ENCODE peak calls at places on chromosomes 4 and X, in eight cellular contexts. One of them, this sample, is unnamed.

GRCh38 chr4:2935762-2936743 is 27.2 kb downstream of the NOP14 start:
- DNase-seq in aorta: peak; percentile 67
- DNase-seq in left ventricle myocardium inferior: peak; percentile 13
- DNase-seq in IMR-90: no peak
- DNase-seq in transverse colon: no peak
- DNase-seq in neural progenitor cell: peak; percentile 75
- DNase-seq in ovary: peak; percentile 33
- DNase-seq in cardiac muscle cell: no peak
- DNase-seq in this sample: peak; percentile 52

GRCh38 chr4:147994076-147994475 is 262.2 kb downstream of the ARHGAP10 start:
- DNase-seq in aorta: no peak
- DNase-seq in left ventricle myocardium inferior: no peak
- DNase-seq in IMR-90: peak; percentile 47
- DNase-seq in transverse colon: no peak
- DNase-seq in neural progenitor cell: no peak
- DNase-seq in ovary: no peak
- DNase-seq in cardiac muscle cell: no peak
- DNase-seq in this sample: no peak

GRCh38 chr4:87009095-87009648 is 74.4 kb downstream of the AFF1 start:
- DNase-seq in aorta: no peak
- DNase-seq in left ventricle myocardium inferior: no peak
- DNase-seq in IMR-90: no peak
- DNase-seq in transverse colon: peak; percentile 44
- DNase-seq in neural progenitor cell: no peak
- DNase-seq in ovary: no peak
- DNase-seq in cardiac muscle cell: no peak
- DNase-seq in this sample: no peak

GRCh38 chrX:71366674-71367256 is 608 bp downstream of the TAF1 start:
- DNase-seq in aorta: peak; percentile 77
- DNase-seq in left ventricle myocardium inferior: peak; percentile 16
- DNase-seq in IMR-90: peak; percentile 16
- DNase-seq in transverse colon: peak; percentile 19
- DNase-seq in neural progenitor cell: peak; percentile 28
- DNase-seq in ovary: no peak
- DNase-seq in cardiac muscle cell: peak; percentile 13
- DNase-seq in this sample: peak; percentile 29

GRCh38 chr4:1171306-1172227 is 816 bp downstream of the SPON2 start:
- DNase-seq in aorta: peak; percentile 81
- DNase-seq in left ventricle myocardium inferior: no peak
- DNase-seq in IMR-90: no peak
- DNase-seq in transverse colon: peak; percentile 50
- DNase-seq in neural progenitor cell: peak; percentile 70
- DNase-seq in ovary: peak; percentile 72
- DNase-seq in cardiac muscle cell: peak; percentile 33
- DNase-seq in this sample: no peak

GRCh38 chrX:49840679-49841078 is 11.6 kb downstream of the PAGE4 start:
- DNase-seq in aorta: peak; percentile 77
- DNase-seq in left ventricle myocardium inferior: peak; percentile 36
- DNase-seq in IMR-90: peak; percentile 35
- DNase-seq in transverse colon: peak; percentile 27
- DNase-seq in neural progenitor cell: peak; percentile 84
- DNase-seq in ovary: peak; percentile 58
- DNase-seq in cardiac muscle cell: peak; percentile 88
- DNase-seq in this sample: peak; percentile 50

GRCh38 chr4:90002406-90003040 is 107.9 kb downstream of the MMRN1 start:
- DNase-seq in aorta: no peak
- DNase-seq in left ventricle myocardium inferior: no peak
- DNase-seq in IMR-90: no peak
- DNase-seq in transverse colon: no peak
- DNase-seq in neural progenitor cell: no peak
- DNase-seq in ovary: no peak
- DNase-seq in cardiac muscle cell: no peak
- DNase-seq in this sample: no peak

GRCh38 chr4:114857831-114858230 is 255.6 kb downstream of the NDST4 start:
- DNase-seq in aorta: no peak
- DNase-seq in left ventricle myocardium inferior: no peak
- DNase-seq in IMR-90: no peak
- DNase-seq in transverse colon: no peak
- DNase-seq in neural progenitor cell: no peak
- DNase-seq in ovary: no peak
- DNase-seq in cardiac muscle cell: no peak
- DNase-seq in this sample: no peak

GRCh38 chr4:165668694-165669093 is 204.3 kb upstream of the TLL1 start:
- DNase-seq in aorta: no peak
- DNase-seq in left ventricle myocardium inferior: no peak
- DNase-seq in IMR-90: no peak
- DNase-seq in transverse colon: no peak
- DNase-seq in neural progenitor cell: peak; percentile 46
- DNase-seq in ovary: no peak
- DNase-seq in cardiac muscle cell: no peak
- DNase-seq in this sample: no peak

GRCh38 chrX:71195959-71196727 is 26.9 kb upstream of the GJB1 start:
- DNase-seq in aorta: no peak
- DNase-seq in left ventricle myocardium inferior: no peak
- DNase-seq in IMR-90: no peak
- DNase-seq in transverse colon: no peak
- DNase-seq in neural progenitor cell: no peak
- DNase-seq in ovary: no peak
- DNase-seq in cardiac muscle cell: no peak
- DNase-seq in this sample: no peak

GRCh38 chr4:3368841-3369760 is 72.7 kb upstream of the HGFAC start:
- DNase-seq in aorta: no peak
- DNase-seq in left ventricle myocardium inferior: no peak
- DNase-seq in IMR-90: no peak
- DNase-seq in transverse colon: no peak
- DNase-seq in neural progenitor cell: peak; percentile 40
- DNase-seq in ovary: peak; percentile 51
- DNase-seq in cardiac muscle cell: no peak
- DNase-seq in this sample: no peak

GRCh38 chr4:188414441-188414840 is 275.2 kb downstream of the TRIML1 start:
- DNase-seq in aorta: no peak
- DNase-seq in left ventricle myocardium inferior: no peak
- DNase-seq in IMR-90: peak; percentile 34
- DNase-seq in transverse colon: no peak
- DNase-seq in neural progenitor cell: no peak
- DNase-seq in ovary: no peak
- DNase-seq in cardiac muscle cell: no peak
- DNase-seq in this sample: peak; percentile 10

DNA sequence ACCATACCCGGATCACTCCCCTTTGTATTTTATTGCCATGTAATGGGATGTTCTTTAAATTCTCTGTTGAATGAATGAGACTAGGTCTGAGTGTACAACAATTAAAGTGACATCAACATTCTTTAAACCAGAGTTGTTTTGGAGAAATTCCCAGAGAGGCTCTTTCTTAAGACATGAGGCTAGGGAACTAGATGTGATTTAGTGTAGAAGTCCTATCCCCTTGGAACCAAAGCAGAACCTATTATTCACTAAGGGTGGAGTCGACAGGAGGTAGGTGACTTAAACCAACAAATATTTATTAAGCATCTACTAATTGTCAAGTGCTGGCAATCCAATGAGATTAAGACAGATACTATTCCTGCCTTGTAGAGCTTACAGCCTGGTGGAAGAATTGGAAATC is 1.7 kb downstream of the EIF1AX start:
- DNase-seq in aorta: no peak
- DNase-seq in left ventricle myocardium inferior: no peak
- DNase-seq in IMR-90: peak; percentile 59
- DNase-seq in transverse colon: no peak
- DNase-seq in neural progenitor cell: no peak
- DNase-seq in ovary: no peak
- DNase-seq in cardiac muscle cell: no peak
- DNase-seq in this sample: no peak
- H3K4me3 ChIP-seq in aorta: no peak overlapping the region
- H3K4me3 ChIP-seq in left ventricle myocardium inferior: peak overlapping the region; percentile 81
- H3K4me3 ChIP-seq in IMR-90: peak overlapping the region; percentile 72
- H3K4me3 ChIP-seq in transverse colon: peak overlapping the region; percentile 85
- H3K4me3 ChIP-seq in neural progenitor cell: peak overlapping the region; percentile 91
- H3K4me3 ChIP-seq in ovary: peak overlapping the region; percentile 65
- H3K4me3 ChIP-seq in cardiac muscle cell: no peak overlapping the region
- H3K4me3 ChIP-seq in this sample: peak overlapping the region; percentile 88

DNA sequence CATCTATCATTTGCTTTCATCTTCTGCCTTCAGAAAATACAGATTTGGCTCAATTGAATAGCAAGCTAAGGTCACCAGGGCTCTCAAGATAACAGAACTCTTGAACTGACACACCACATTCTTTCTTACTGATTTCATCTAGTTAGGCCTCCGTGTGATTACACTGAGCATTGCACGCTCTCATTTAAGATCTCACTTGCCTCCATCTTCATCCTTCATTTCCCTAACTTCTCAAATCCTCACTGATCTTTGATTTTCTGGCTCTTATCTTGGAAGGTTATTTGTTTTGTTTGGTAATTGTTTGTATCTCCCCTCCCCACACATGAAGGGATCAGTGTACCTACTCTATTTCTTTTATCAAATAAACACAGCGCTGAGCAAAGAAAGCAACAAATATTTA is 47.7 kb downstream of the MANBA start:
- DNase-seq in aorta: no peak
- DNase-seq in left ventricle myocardium inferior: no peak
- DNase-seq in IMR-90: peak; percentile 78
- DNase-seq in transverse colon: no peak
- DNase-seq in neural progenitor cell: no peak
- DNase-seq in ovary: no peak
- DNase-seq in cardiac muscle cell: peak; percentile 51
- DNase-seq in this sample: no peak
- H3K36me3 ChIP-seq in aorta: no peaks in the 10 kb centered on the region
- H3K36me3 ChIP-seq in left ventricle myocardium inferior: peaks cover 10% of the 10 kb centered on the region
- H3K36me3 ChIP-seq in IMR-90: peaks cover 6% of the 10 kb centered on the region
- H3K36me3 ChIP-seq in transverse colon: no peaks in the 10 kb centered on the region
- H3K36me3 ChIP-seq in neural progenitor cell: no peaks in the 10 kb centered on the region
- H3K36me3 ChIP-seq in ovary: no peaks in the 10 kb centered on the region
- H3K36me3 ChIP-seq in cardiac muscle cell: peaks cover 4% of the 10 kb centered on the region
- H3K36me3 ChIP-seq in this sample: no peaks in the 10 kb centered on the region

GRCh38 chrX:134146493-134146892 is 90.5 kb upstream of the CCDC160 start:
- DNase-seq in aorta: no peak
- DNase-seq in left ventricle myocardium inferior: no peak
- DNase-seq in IMR-90: no peak
- DNase-seq in transverse colon: no peak
- DNase-seq in neural progenitor cell: no peak
- DNase-seq in ovary: no peak
- DNase-seq in cardiac muscle cell: peak; percentile 74
- DNase-seq in this sample: no peak

GRCh38 chrX:134144231-134144630 is 92.8 kb upstream of the CCDC160 start:
- DNase-seq in aorta: no peak
- DNase-seq in left ventricle myocardium inferior: no peak
- DNase-seq in IMR-90: peak; percentile 1
- DNase-seq in transverse colon: no peak
- DNase-seq in neural progenitor cell: peak; percentile 23
- DNase-seq in ovary: no peak
- DNase-seq in cardiac muscle cell: peak; percentile 28
- DNase-seq in this sample: no peak

GRCh38 chrX:134148293-134148692 is 88.7 kb upstream of the CCDC160 start:
- DNase-seq in aorta: no peak
- DNase-seq in left ventricle myocardium inferior: no peak
- DNase-seq in IMR-90: no peak
- DNase-seq in transverse colon: no peak
- DNase-seq in neural progenitor cell: no peak
- DNase-seq in ovary: no peak
- DNase-seq in cardiac muscle cell: no peak
- DNase-seq in this sample: no peak
- H3K4me3 ChIP-seq in aorta: no peak overlapping the region
- H3K4me3 ChIP-seq in left ventricle myocardium inferior: peak overlapping the region; percentile 39
- H3K4me3 ChIP-seq in IMR-90: no peak overlapping the region
- H3K4me3 ChIP-seq in transverse colon: no peak overlapping the region
- H3K4me3 ChIP-seq in neural progenitor cell: no peak overlapping the region
- H3K4me3 ChIP-seq in ovary: no peak overlapping the region
- H3K4me3 ChIP-seq in cardiac muscle cell: no peak overlapping the region
- H3K4me3 ChIP-seq in this sample: no peak overlapping the region

DNA sequence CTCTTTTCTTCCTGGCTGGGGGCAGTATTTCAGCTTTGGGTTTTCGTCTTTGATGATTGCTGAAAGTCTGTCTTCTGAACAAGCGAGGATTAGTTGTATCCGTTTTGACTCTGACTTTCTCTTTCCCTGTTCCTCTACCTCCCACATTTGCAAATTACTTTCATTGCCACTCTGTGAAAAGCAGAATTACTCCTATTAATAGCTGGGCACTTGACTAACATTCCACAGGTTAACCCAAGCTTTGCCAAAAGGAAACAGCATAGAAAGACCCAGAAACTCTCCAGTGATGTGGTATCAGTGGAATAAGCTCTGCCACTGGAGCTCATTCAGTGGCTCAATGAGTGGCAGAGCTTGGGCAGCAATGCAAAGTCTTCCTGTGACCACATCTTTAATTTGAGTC is 238.9 kb downstream of the PALLD start:
- DNase-seq in aorta: no peak
- DNase-seq in left ventricle myocardium inferior: no peak
- DNase-seq in IMR-90: no peak
- DNase-seq in transverse colon: no peak
- DNase-seq in neural progenitor cell: no peak
- DNase-seq in ovary: no peak
- DNase-seq in cardiac muscle cell: peak; percentile 55
- DNase-seq in this sample: no peak
- H3K36me3 ChIP-seq in aorta: no peaks in the 10 kb centered on the region
- H3K36me3 ChIP-seq in left ventricle myocardium inferior: no peaks in the 10 kb centered on the region
- H3K36me3 ChIP-seq in IMR-90: no peaks in the 10 kb centered on the region
- H3K36me3 ChIP-seq in transverse colon: no peaks in the 10 kb centered on the region
- H3K36me3 ChIP-seq in neural progenitor cell: no peaks in the 10 kb centered on the region
- H3K36me3 ChIP-seq in ovary: no peaks in the 10 kb centered on the region
- H3K36me3 ChIP-seq in cardiac muscle cell: no peaks in the 10 kb centered on the region
- H3K36me3 ChIP-seq in this sample: no peaks in the 10 kb centered on the region

GRCh38 chr4:106092361-106093040 is 197.2 kb downstream of the NPNT start:
- DNase-seq in aorta: no peak
- DNase-seq in left ventricle myocardium inferior: no peak
- DNase-seq in IMR-90: no peak
- DNase-seq in transverse colon: no peak
- DNase-seq in neural progenitor cell: no peak
- DNase-seq in ovary: no peak
- DNase-seq in cardiac muscle cell: no peak
- DNase-seq in this sample: no peak
- H3K4me3 ChIP-seq in aorta: no peak overlapping the region
- H3K4me3 ChIP-seq in left ventricle myocardium inferior: no peak overlapping the region
- H3K4me3 ChIP-seq in IMR-90: no peak overlapping the region
- H3K4me3 ChIP-seq in transverse colon: no peak overlapping the region
- H3K4me3 ChIP-seq in neural progenitor cell: no peak overlapping the region
- H3K4me3 ChIP-seq in ovary: no peak overlapping the region
- H3K4me3 ChIP-seq in cardiac muscle cell: no peak overlapping the region
- H3K4me3 ChIP-seq in this sample: no peak overlapping the region

GRCh38 chr4:81429607-81430006 is 42.1 kb downstream of the RASGEF1B start:
- DNase-seq in aorta: no peak
- DNase-seq in left ventricle myocardium inferior: no peak
- DNase-seq in IMR-90: no peak
- DNase-seq in transverse colon: no peak
- DNase-seq in neural progenitor cell: no peak
- DNase-seq in ovary: no peak
- DNase-seq in cardiac muscle cell: no peak
- DNase-seq in this sample: no peak
- H3K36me3 ChIP-seq in aorta: no peaks in the 10 kb centered on the region
- H3K36me3 ChIP-seq in left ventricle myocardium inferior: peaks cover 59% of the 10 kb centered on the region
- H3K36me3 ChIP-seq in IMR-90: peaks cover 3% of the 10 kb centered on the region
- H3K36me3 ChIP-seq in transverse colon: peaks cover 26% of the 10 kb centered on the region
- H3K36me3 ChIP-seq in neural progenitor cell: no peaks in the 10 kb centered on the region
- H3K36me3 ChIP-seq in ovary: no peaks in the 10 kb centered on the region
- H3K36me3 ChIP-seq in cardiac muscle cell: peaks cover 6% of the 10 kb centered on the region
- H3K36me3 ChIP-seq in this sample: no peaks in the 10 kb centered on the region